ENCODE peak calls at places on chromosomes 16 and 17, in five cellular contexts. F is PC-9; W is RWPE1; I is A549; E is CD4-positive, CD25-positive, alpha-beta regulatory T cell. L is an unnamed sample.

GRCh38 chr16:75616541-75617010 is 6.5 kb downstream of the ADAT1 start:
- DNase-seq in I (no peak), F (no peak), W (no peak), E (no peak), L (no peak)

GRCh38 chr16:85313541-85314208 is 201.4 kb upstream of the CIBAR2 start:
- DNase-seq in W (peak; percentile 60), E (no peak), F (no peak), I (no peak), L (peak; percentile 11)

GRCh38 chr17:18156171-18156975 is 27.3 kb upstream of the ALKBH5 start:
- DNase-seq in I (peak; percentile 33), E (no peak), W (no peak), F (peak; percentile 19), L (no peak)

GRCh38 chr16:23597003-23597756 is 1.1 kb upstream of the NDUFAB1 start:
- DNase-seq in W (no peak), E (no peak), F (no peak), I (peak; percentile 67), L (peak; percentile 16)

GRCh38 chr16:84599528-84600202 is 18.2 kb downstream of the COTL1 start:
- DNase-seq in E (peak; percentile 33), I (peak; percentile 46), F (no peak), W (no peak), L (peak; percentile 60)

GRCh38 chr16:35735403-35736251 is 2276.2 kb downstream of the TP53TG3F start:
- DNase-seq in W (no peak), F (no peak), I (no peak), E (no peak), L (no peak)

GRCh38 chr17:75394332-75394918 is 11.1 kb downstream of the GRB2 start:
- DNase-seq in E (no peak), F (no peak), I (peak; percentile 19), W (no peak), L (no peak)

GRCh38 chr17:38507436-38507835 is 79.2 kb downstream of the ARHGAP23 start:
- DNase-seq in E (no peak), I (no peak), F (no peak), W (no peak), L (no peak)

GRCh38 chr16:72173997-72174396 is 2.0 kb upstream of the PMFBP1 start:
- DNase-seq in F (no peak), E (no peak), I (no peak), W (no peak), L (no peak)

DNA sequence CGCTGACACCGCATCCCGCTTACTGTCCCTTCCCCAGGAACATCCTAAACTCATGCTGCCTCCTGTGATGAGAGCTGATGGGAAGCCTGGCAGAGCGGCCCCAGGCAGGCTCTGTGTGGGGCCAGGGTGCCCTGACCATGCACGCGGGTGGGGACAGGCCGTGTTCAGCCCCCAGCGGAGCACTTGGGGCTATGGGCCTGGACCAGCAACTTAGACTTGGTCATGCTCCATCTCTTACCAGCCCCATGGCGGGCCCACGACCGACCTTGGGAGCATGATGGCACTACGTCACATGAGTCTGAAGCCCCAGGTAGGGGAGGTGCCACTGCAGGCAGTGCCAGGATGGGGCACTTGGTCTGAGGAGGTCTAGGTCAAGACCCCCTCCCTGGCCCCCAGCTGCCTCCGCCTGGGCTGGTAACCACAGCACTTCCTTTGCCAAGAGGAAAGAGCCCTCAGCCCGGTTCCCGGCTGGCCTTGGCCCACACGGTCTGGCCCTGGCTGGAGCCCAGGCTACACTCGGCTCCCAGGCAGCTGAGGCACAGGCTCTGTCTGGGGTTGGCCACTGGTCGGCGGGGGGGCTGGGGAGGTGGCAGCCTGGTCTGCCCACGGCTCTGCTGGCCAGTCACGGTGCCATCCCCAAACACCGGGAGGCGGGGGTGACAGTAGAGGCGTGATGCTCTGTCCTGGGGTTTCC is 25.7 kb downstream of the BAHCC1 start:
- DNase-seq in F (no peak), W (no peak), I (no peak), E (no peak), L (peak; percentile 66)
- H3K27ac ChIP-seq in F (no peak overlapping the region), W (peak overlapping the region; percentile 95), I (peak overlapping the region; percentile 98), E (no peak overlapping the region), L (no peak overlapping the region)

GRCh38 chr16:66746682-66747081 is 4.7 kb downstream of the DYNC1LI2 start:
- DNase-seq in W (no peak), F (no peak), E (no peak), I (no peak), L (peak; percentile 37)
- H3K27ac ChIP-seq in W (no peak overlapping the region), F (no peak overlapping the region), E (no peak overlapping the region), I (no peak overlapping the region), L (peak overlapping the region; percentile 48)

GRCh38 chr17:72175263-72175662 is 54.4 kb downstream of the SOX9 start:
- DNase-seq in W (no peak), I (no peak), E (no peak), F (no peak), L (no peak)
- H3K27ac ChIP-seq in W (peak overlapping the region; percentile 56), I (peak overlapping the region; percentile 45), E (no peak overlapping the region), F (no peak overlapping the region), L (no peak overlapping the region)

GRCh38 chr17:73042225-73042624 is 50.3 kb downstream of the SLC39A11 start:
- DNase-seq in F (no peak), E (no peak), W (no peak), I (no peak), L (no peak)

GRCh38 chr17:73042809-73043685 is 49.4 kb downstream of the SLC39A11 start:
- DNase-seq in F (no peak), E (no peak), W (no peak), I (no peak), L (peak; percentile 91)

GRCh38 chr17:73048170-73048569 is 44.3 kb downstream of the SLC39A11 start:
- DNase-seq in F (no peak), I (no peak), W (no peak), E (no peak), L (no peak)

GRCh38 chr17:73045722-73046121 is 46.8 kb downstream of the SLC39A11 start:
- DNase-seq in W (no peak), F (no peak), E (no peak), I (no peak), L (no peak)

GRCh38 chr17:73043686-73044581 is 48.6 kb downstream of the SLC39A11 start:
- DNase-seq in W (peak; percentile 35), I (no peak), E (no peak), F (no peak), L (no peak)
- H3K27ac ChIP-seq in W (no peak overlapping the region), I (no peak overlapping the region), E (no peak overlapping the region), F (no peak overlapping the region), L (no peak overlapping the region)

DNA sequence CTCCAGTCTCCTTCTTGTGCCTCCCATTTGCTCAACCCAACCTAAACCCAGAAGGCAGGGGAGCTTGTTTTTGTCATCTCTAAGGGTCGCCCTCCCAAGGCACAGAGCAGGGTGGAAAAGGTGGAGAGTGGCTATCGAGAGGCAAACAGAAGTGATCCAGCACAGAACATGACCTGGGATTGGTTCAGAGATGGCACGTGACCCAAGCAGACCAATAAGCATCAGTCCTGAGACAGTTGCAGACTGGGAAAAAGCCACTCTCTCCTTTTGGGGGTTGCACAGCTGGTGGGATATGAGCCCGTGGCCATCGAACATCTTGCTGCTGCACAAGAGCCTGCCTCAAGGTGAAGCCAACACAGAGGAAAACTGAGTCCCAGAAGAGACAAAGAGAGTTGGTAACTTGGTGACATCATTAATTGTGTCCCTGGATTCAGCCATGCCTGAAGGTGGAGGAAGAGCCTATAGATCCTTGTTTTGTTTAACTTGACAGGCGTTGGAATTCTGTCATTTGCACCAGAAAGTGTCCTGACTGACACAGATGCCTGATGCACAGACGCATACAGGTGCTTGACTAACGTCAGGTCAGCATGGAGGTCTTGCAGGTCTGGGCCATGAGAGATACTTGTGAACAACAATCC is 28.2 kb upstream of the CSNK2A2 start:
- DNase-seq in F (no peak), W (no peak), E (no peak), I (no peak), L (no peak)
- H3K27ac ChIP-seq in F (no peak overlapping the region), W (no peak overlapping the region), E (no peak overlapping the region), I (no peak overlapping the region), L (no peak overlapping the region)

GRCh38 chr17:35428229-35428628 is 4.1 kb downstream of the SLFN12 start:
- DNase-seq in I (no peak), E (no peak), W (no peak), F (no peak), L (no peak)

GRCh38 chr17:35429702-35430101 is 2.6 kb downstream of the SLFN12 start:
- DNase-seq in W (no peak), F (no peak), I (no peak), E (no peak), L (no peak)

GRCh38 chr17:35433075-35433894 is 985 bp upstream of the SLFN12 start:
- DNase-seq in F (peak; percentile 77), E (peak; percentile 39), W (peak; percentile 90), I (peak; percentile 95), L (peak; percentile 99)

DNA sequence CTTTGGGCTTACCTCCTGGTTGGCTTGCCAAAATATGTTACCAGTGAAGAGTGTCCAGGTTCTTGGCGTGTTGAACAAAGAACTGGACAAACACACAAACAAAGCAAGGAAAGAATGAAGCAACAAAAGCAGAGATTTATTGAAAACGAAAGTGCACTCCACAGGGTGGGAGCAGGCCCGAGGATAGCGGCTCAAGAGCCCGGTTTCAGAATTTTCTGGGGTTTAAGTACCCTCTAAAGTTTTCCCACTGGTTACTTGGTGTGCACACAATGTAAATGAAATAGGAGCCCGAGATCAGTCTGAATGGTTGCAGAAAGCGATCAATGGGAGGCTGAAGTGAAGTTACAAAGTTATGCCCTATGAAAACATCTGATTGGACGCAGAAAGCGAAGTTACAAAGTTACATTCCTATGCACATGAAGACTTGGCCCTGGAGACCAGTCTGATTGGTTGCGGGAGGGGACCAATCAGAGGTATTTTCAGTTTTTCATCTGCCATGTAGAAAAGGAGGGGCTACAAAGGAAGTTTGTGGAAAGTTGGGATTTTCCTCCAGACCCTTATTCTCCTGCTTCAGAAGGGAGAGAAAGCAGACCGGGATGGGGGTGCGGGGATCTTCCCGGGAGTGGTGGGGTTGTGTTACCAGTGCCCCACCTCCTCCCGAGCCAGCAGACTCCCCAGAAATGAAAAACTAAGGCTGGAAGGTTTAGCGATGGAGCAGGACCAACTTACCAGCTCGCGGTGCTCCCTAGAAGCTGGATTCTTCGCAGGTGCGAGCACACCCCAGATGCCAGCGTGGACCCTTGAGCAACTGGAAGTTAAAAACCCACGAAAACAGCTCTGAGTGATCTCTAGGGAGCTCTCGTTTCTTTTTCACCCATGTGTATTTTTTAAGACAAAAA is at the start of gene SLFN12:
- DNase-seq in E (peak; percentile 59), I (no peak), W (no peak), F (peak; percentile 58), L (peak; percentile 45)
- H3K27ac ChIP-seq in E (peak within 1 kb of the TSS; percentile 72), I (peak within 1 kb of the TSS; percentile 69), W (peak within 1 kb of the TSS; percentile 49), F (peak within 1 kb of the TSS; percentile 44), L (no peak within 1 kb of the TSS)

DNA sequence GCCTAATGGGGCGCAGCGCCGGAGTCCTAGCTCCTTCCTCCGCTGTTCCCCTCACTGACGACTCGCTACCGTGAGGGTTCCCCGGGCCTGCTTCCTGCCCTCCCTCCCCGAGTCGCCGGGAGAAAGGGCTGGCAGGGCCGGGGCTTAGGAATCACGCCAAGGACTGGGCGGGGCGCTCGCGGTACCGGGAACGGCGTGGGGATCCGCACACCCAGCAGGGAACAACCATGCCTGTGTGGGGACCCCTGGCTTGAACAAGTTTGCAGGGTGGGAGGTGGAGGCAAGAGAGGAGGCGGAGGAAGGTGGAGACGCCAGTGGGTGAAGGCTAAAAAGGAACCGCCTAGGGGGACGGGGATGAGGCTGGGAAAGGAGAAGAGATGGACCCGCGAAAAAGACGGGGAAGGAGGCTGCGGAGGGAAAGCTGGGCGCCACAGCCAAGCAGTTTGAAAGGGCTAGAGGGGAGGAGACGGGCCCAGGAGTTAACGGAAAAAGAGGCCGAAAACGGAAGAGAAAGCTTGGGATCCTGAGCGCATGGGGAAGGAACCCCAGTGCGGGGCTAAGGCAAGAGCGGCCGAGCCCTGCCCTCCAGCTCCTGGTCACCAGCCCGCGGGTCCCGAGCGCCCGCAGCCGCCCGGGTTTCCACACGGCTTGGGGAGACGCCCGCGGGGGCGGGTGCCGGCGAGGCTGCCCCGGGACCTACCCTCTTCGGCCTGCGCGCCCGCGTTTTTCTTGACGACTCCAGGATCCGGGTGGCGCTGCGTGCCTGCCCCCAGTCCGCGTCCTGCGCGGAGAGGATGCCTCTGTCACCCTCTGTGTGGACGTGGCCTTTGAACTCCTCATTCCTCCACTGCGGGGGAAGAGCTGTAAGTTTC is 1.3 kb upstream of the CDH11 start:
- DNase-seq in F (no peak), W (peak; percentile 16), I (no peak), E (no peak), L (peak; percentile 81)
- H3K27ac ChIP-seq in F (no peak overlapping the region), W (peak overlapping the region; percentile 93), I (no peak overlapping the region), E (no peak overlapping the region), L (no peak overlapping the region)

GRCh38 chr17:46950615-46950996 is 27.6 kb downstream of the GOSR2 start:
- DNase-seq in F (no peak), E (no peak), I (no peak), W (no peak), L (no peak)
- H3K27ac ChIP-seq in F (no peak overlapping the region), E (no peak overlapping the region), I (no peak overlapping the region), W (no peak overlapping the region), L (no peak overlapping the region)

L was measured in cardiac muscle cell.